ENCODE peak calls at places on chromosomes 1 and 21, in nine cellular contexts. P is A549, C is GM23338, O is heart right ventricle, G is psoas muscle, Y is gastrocnemius medialis, K is adrenal gland, M is IMR-90, A is aorta. W is an unnamed sample.

GRCh38 chr1:233689017-233689747 is 75.3 kb downstream of the KCNK1 start:
- DNase-seq in P (no peak), C (no peak), O (no peak), G (no peak), Y (no peak), K (no peak), M (no peak), A (no peak), W (no peak)

GRCh38 chr1:33010946-33011731 is 25.5 kb downstream of the AK2 start:
- DNase-seq in P (no peak), C (no peak), O (peak; percentile 90), G (no peak), Y (peak; percentile 44), K (peak; percentile 68), M (peak; percentile 61), A (no peak), W (no peak)

GRCh38 chr1:3018576-3018975 is 2.7 kb upstream of the ACTRT2 start:
- DNase-seq in P (no peak), C (no peak), O (no peak), G (no peak), Y (no peak), K (no peak), M (no peak), A (peak; percentile 67), W (no peak)

GRCh38 chr1:43883321-43883720 is 50.3 kb upstream of the ARTN start:
- DNase-seq in P (no peak), C (no peak), O (no peak), G (no peak), Y (no peak), K (no peak), M (no peak), A (no peak), W (no peak)

GRCh38 chr1:18934205-18935000 is 22.1 kb downstream of the IFFO2 start:
- DNase-seq in P (no peak), C (no peak), O (no peak), G (no peak), Y (no peak), K (no peak), M (no peak), A (no peak), W (no peak)

GRCh38 chr1:22831729-22832413 is 121.2 kb downstream of the EPHB2 start:
- DNase-seq in P (peak; percentile 84), C (no peak), O (no peak), G (no peak), Y (no peak), K (peak; percentile 85), M (peak; percentile 93), A (no peak), W (no peak)

GRCh38 chr21:46648539-46648938 is 13.1 kb downstream of the PRMT2 start:
- DNase-seq in P (no peak), C (no peak), O (no peak), G (no peak), Y (no peak), K (no peak), M (no peak), A (no peak), W (no peak)

GRCh38 chr1:230681599-230681998 is 32.3 kb downstream of the AGT start:
- DNase-seq in P (peak; percentile 41), C (no peak), O (no peak), G (peak; percentile 70), Y (peak; percentile 29), K (peak; percentile 82), M (peak; percentile 85), A (no peak), W (no peak)

GRCh38 chr1:193799948-193800690 is 613.7 kb upstream of the B3GALT2 start:
- DNase-seq in P (no peak), C (no peak), O (no peak), G (no peak), Y (no peak), K (no peak), M (peak; percentile 8), A (no peak), W (no peak)

GRCh38 chr1:67705735-67706454 is 20.9 kb downstream of the GADD45A start:
- DNase-seq in P (no peak), C (no peak), O (no peak), G (no peak), Y (no peak), K (no peak), M (no peak), A (no peak), W (no peak)

GRCh38 chr1:3716351-3716750 is 35.9 kb upstream of the CCDC27 start:
- DNase-seq in P (no peak), C (no peak), O (no peak), G (no peak), Y (no peak), K (no peak), M (no peak), A (no peak), W (no peak)

GRCh38 chr21:29293495-29293894 is 5.2 kb upstream of the BACH1 start:
- DNase-seq in P (no peak), C (no peak), O (no peak), G (no peak), Y (no peak), K (no peak), M (no peak), A (no peak), W (no peak)

GRCh38 chr1:160437432-160438319 is 37.3 kb downstream of the VANGL2 start:
- DNase-seq in P (no peak), C (no peak), O (no peak), G (no peak), Y (no peak), K (no peak), M (no peak), A (no peak), W (no peak)

GRCh38 chr1:245715970-245716369 is 561.2 kb downstream of the KIF26B start:
- DNase-seq in P (peak; percentile 25), C (no peak), O (no peak), G (no peak), Y (no peak), K (no peak), M (peak; percentile 85), A (no peak), W (no peak)

DNA sequence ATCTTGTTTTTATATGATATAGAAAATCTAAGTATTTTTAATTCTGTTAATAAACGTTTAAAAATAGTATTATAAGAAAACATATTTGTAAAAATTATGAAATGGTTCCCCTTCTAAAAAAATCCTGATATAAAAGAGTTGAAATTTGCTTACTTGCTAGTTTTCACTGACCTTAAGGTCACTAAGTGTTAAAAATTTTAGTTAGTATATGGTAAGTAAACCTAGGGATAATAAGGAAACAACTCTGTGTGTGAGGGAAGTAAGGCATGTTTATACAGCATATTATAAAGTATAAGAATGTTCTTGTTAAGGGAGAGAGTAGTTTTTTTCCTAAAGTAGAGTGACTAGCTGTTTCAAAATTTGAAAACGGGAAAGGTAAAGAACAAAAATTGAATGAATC is 130.9 kb upstream of the LYPLAL1 start:
- DNase-seq in P (no peak), C (no peak), O (no peak), G (no peak), Y (no peak), K (no peak), M (no peak), A (no peak), W (no peak)
- H3K4me1 ChIP-seq in P (no peaks in the 10 kb centered on the region), C (no peaks in the 10 kb centered on the region), O (no peaks in the 10 kb centered on the region), G (no peaks in the 10 kb centered on the region), Y (no peaks in the 10 kb centered on the region), K (no peaks in the 10 kb centered on the region), M (peaks cover 6% of the 10 kb centered on the region), A (no peaks in the 10 kb centered on the region), W (no peaks in the 10 kb centered on the region)

DNA sequence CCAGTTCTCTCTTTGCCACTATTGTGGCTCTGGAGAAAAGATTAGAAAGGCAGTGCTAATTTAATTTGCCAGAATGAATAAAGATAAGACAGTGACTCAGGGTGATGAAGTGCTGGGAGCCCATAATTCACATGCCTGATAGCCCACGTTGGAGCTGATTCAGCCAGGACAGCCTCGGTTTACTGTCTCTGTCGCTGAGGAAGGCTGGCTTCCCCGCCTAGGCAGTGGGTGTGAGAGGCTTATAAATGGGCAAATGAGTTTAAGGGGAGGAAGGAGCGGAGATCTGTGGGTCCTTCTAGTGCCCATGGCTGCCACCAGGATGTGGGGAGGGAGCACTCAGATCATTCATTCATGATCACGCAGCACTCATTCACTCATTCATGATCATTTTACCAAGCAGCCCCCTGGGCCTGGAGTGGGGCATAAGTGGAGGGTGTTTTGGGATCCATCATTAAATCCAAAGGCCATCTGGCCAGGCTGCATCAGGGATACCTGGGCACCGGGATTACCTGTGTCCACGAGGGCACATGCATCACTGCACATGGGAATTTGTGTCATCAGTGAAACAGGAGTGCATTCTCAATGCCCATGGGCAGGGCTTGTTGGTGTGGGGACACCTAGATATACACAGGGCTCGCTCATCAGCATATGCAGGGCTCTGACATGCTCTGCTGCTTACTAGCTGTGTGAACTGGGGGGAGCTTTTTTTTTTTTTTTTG is 315.4 kb downstream of the MATN1 start:
- DNase-seq in P (no peak), C (no peak), O (no peak), G (no peak), Y (no peak), K (peak; percentile 20), M (no peak), A (peak; percentile 30), W (no peak)
- H3K4me1 ChIP-seq in P (no peaks in the 10 kb centered on the region), C (no peaks in the 10 kb centered on the region), O (no peaks in the 10 kb centered on the region), G (no peaks in the 10 kb centered on the region), Y (no peaks in the 10 kb centered on the region), K (no peaks in the 10 kb centered on the region), M (no peaks in the 10 kb centered on the region), A (no peaks in the 10 kb centered on the region), W (no peaks in the 10 kb centered on the region)

GRCh38 chr1:94329986-94330385 is 88.2 kb upstream of the ABCD3 start:
- DNase-seq in P (peak; percentile 37), C (peak; percentile 73), O (peak; percentile 24), G (no peak), Y (no peak), K (no peak), M (peak; percentile 54), A (no peak), W (no peak)
- H3K4me1 ChIP-seq in P (peaks cover 54% of the 10 kb centered on the region), C (peaks cover 36% of the 10 kb centered on the region), O (peaks cover 69% of the 10 kb centered on the region), G (peaks cover 42% of the 10 kb centered on the region), Y (peaks cover 32% of the 10 kb centered on the region), K (peaks cover 14% of the 10 kb centered on the region), M (peaks cover 29% of the 10 kb centered on the region), A (peaks cover 3% of the 10 kb centered on the region), W (peaks cover 47% of the 10 kb centered on the region)

DNA sequence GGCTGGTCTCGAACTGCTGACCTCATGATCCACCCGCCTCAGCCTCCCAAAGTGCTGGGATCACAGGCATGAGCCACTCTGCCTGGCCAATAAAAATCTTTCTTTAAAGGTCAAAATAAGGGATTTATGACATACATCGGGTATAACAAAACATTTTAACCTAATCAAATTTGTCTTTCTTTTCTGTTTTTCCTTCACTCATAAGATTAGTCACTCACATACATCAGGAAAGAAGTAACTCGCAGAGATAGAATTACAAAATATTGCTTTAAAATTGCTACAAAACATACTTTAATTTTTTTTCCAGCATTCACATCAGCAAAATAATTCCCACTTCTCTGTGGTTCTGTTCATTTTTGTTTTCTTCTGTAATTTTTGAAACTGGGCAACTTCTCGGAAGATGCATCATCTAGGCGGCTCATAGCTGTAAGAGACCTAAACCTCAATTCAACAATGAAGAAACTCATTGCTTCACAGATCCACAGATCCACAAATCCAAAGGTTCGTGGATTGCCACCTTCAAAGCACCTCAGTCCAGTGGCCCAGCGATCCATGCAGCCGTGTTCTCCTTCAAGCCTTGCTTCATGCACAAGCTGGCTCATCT is 39.7 kb downstream of the NEK2 start:
- DNase-seq in P (no peak), C (no peak), O (no peak), G (no peak), Y (no peak), K (no peak), M (peak; percentile 57), A (peak; percentile 30), W (no peak)
- H3K4me1 ChIP-seq in P (peaks cover 45% of the 10 kb centered on the region), C (no peaks in the 10 kb centered on the region), O (peaks cover 10% of the 10 kb centered on the region), G (no peaks in the 10 kb centered on the region), Y (no peaks in the 10 kb centered on the region), K (peaks cover 25% of the 10 kb centered on the region), M (peaks cover 24% of the 10 kb centered on the region), A (no peaks in the 10 kb centered on the region), W (peaks cover 19% of the 10 kb centered on the region)

W was measured in esophagus squamous epithelium.